ENCODE peak calls at places on chromosomes 12 and 14, in six cellular contexts. L is left lung, E is hypothalamus, A is breast epithelium, S is KG1, I is left ventricle myocardium inferior. P is an unnamed sample.

GRCh38 chr14:97332591-97332984 is 535.4 kb downstream of the VRK1 start:
- DNase-seq in L (no peak), E (no peak), A (no peak), S (no peak), I (no peak), P (no peak)

GRCh38 chr12:99979471-99979870 is 5.3 kb downstream of the ANKS1B start:
- DNase-seq in L (no peak), E (no peak), A (no peak), S (no peak), I (no peak), P (no peak)

GRCh38 chr14:54567224-54567633 is 301 bp downstream of the SAMD4A start:
- DNase-seq in L (peak; percentile 54), E (no peak), A (no peak), S (no peak), I (peak; percentile 28), P (no peak)

GRCh38 chr14:75277000-75277795 is 1.4 kb upstream of the FOS start:
- DNase-seq in L (peak; percentile 93), E (peak; percentile 82), A (peak; percentile 91), S (no peak), I (peak; percentile 91), P (peak; percentile 70)

GRCh38 chr14:104970231-104971068 is 7.7 kb downstream of the AHNAK2 start:
- DNase-seq in L (peak; percentile 76), E (no peak), A (no peak), S (no peak), I (peak; percentile 64), P (no peak)

GRCh38 chr12:39105111-39105510 is 199.7 kb upstream of the CPNE8 start:
- DNase-seq in L (no peak), E (no peak), A (no peak), S (no peak), I (no peak), P (no peak)

GRCh38 chr12:49961993-49962764 is 507 bp downstream of the AQP5 start:
- DNase-seq in L (no peak), E (no peak), A (no peak), S (no peak), I (no peak), P (no peak)

GRCh38 chr14:21385170-21385904 is 1.5 kb upstream of the SUPT16H start:
- DNase-seq in L (no peak), E (no peak), A (no peak), S (peak; percentile 34), I (no peak), P (peak; percentile 63)

GRCh38 chr12:12922191-12922616 is 29.8 kb downstream of the GPRC5D start:
- DNase-seq in L (no peak), E (no peak), A (no peak), S (no peak), I (no peak), P (no peak)

GRCh38 chr14:102049258-102050025 is 37.4 kb downstream of the HSP90AA1 start:
- DNase-seq in L (no peak), E (peak; percentile 31), A (no peak), S (no peak), I (no peak), P (no peak)

GRCh38 chr12:10957741-10958140 is 18.7 kb upstream of the TAS2R14 start:
- DNase-seq in L (no peak), E (no peak), A (no peak), S (no peak), I (no peak), P (no peak)